ENCODE peak calls at places on chromosomes 6 and 20, in four cellular contexts. Q, Z, E and T are unnamed samples.

GRCh38 chr20:45347936-45348809 is at the start of gene SDC4:
- DNase-seq in Q (no peak), Z (peak), E (peak), T (no peak)

GRCh38 chr20:41308290-41308691 is 9.2 kb downstream of the ZHX3 start:
- DNase-seq in Q (peak), Z (no peak), E (peak), T (no peak)

GRCh38 chr6:163825033-163825432 is 410.5 kb downstream of the QKI start:
- DNase-seq in Q (no peak), Z (no peak), E (no peak), T (no peak)

GRCh38 chr6:142796571-142796970 is 148.4 kb downstream of the HIVEP2 start:
- DNase-seq in Q (no peak), E (no peak), Z (no peak), T (no peak)

GRCh38 chr20:24814556-24815195 is 134.4 kb upstream of the CST7 start:
- DNase-seq in Q (no peak), E (no peak), Z (no peak), T (no peak)

GRCh38 chr20:38190936-38191371 is 25.9 kb upstream of the TGM2 start:
- DNase-seq in Z (no peak), E (no peak), Q (no peak), T (no peak)

GRCh38 chr20:59604770-59605665 is 678 bp downstream of the PHACTR3 start:
- DNase-seq in E (no peak), Q (no peak), Z (peak), T (no peak)

GRCh38 chr20:3681931-3682820 is at the start of gene ADAM33:
- DNase-seq in Q (no peak), E (no peak), Z (peak), T (no peak)

GRCh38 chr6:100203391-100203790 is 209.4 kb upstream of the MCHR2 start:
- DNase-seq in Z (no peak), Q (no peak), E (no peak), T (no peak)

GRCh38 chr6:89797317-89797716 is 22.3 kb downstream of the MDN1 start:
- DNase-seq in Z (no peak), Q (no peak), E (peak), T (no peak)

GRCh38 chr6:66948106-66948505 is 1241.1 kb upstream of the EYS start:
- DNase-seq in Z (no peak), E (no peak), Q (no peak), T (no peak)

GRCh38 chr6:20024316-20024673 is 187.1 kb downstream of the ID4 start:
- DNase-seq in Z (no peak), Q (no peak), E (no peak), T (no peak)

GRCh38 chr6:80174931-80175572 is 68.6 kb downstream of the BCKDHB start:
- DNase-seq in Z (no peak), E (no peak), Q (no peak), T (no peak)

GRCh38 chr20:46119028-46119546 is 973 bp downstream of the CD40 start:
- DNase-seq in Z (no peak), E (no peak), Q (no peak), T (peak)

GRCh38 chr6:155272353-155273222 is 8.8 kb downstream of the CLDN20 start:
- DNase-seq in E (no peak), Q (no peak), Z (no peak), T (no peak)

GRCh38 chr6:168320661-168321060 is 1.1 kb upstream of the DACT2 start:
- DNase-seq in Z (no peak), Q (no peak), E (no peak), T (no peak)

GRCh38 chr20:58646703-58647102 is 4.4 kb upstream of the STX16 start:
- DNase-seq in Q (no peak), Z (peak), E (no peak), T (no peak)

GRCh38 chr20:59269396-59270025 is 30.9 kb upstream of the EDN3 start:
- DNase-seq in Q (no peak), E (no peak), Z (no peak), T (no peak)

GRCh38 chr6:43812850-43813584 is 43.0 kb downstream of the VEGFA start:
- DNase-seq in E (no peak), Q (no peak), Z (no peak), T (peak)

GRCh38 chr6:130459316-130459715 is 93.5 kb downstream of the TMEM200A start:
- DNase-seq in E (no peak), Z (no peak), Q (no peak), T (no peak)

GRCh38 chr6:105207524-105208269 is 27.9 kb upstream of the POPDC3 start:
- DNase-seq in Q (no peak), E (no peak), Z (no peak), T (no peak)

GRCh38 chr20:43910564-43910963 is 4.1 kb upstream of the TOX2 start:
- DNase-seq in Q (no peak), Z (no peak), E (no peak), T (no peak)

GRCh38 chr6:92688328-92688727 is 731.0 kb downstream of the EPHA7 start:
- DNase-seq in Z (no peak), Q (no peak), E (no peak), T (peak)

GRCh38 chr6:170256641-170257040 is 34.2 kb downstream of the DLL1 start:
- DNase-seq in Q (no peak), Z (no peak), E (no peak), T (no peak)

GRCh38 chr6:7484666-7485065 is 56.8 kb upstream of the DSP start:
- DNase-seq in Z (no peak), E (no peak), Q (no peak), T (no peak)

GRCh38 chr6:79536615-79536968 is 638 bp downstream of the LCA5 start:
- DNase-seq in Z (no peak), Q (no peak), E (peak), T (no peak)

GRCh38 chr6:19866900-19867627 is 29.9 kb downstream of the ID4 start:
- DNase-seq in Q (peak), Z (no peak), E (no peak), T (no peak)

GRCh38 chr6:53547815-53548496 is 3.1 kb upstream of the GCLC start:
- DNase-seq in Z (peak), Q (peak), E (peak), T (peak)

GRCh38 chr6:133646021-133646682 is 242.8 kb upstream of the TCF21 start:
- DNase-seq in Z (no peak), E (no peak), Q (no peak), T (no peak)

GRCh38 chr20:35106827-35107380 is 14.3 kb upstream of the TRPC4AP start:
- DNase-seq in Q (no peak), Z (no peak), E (no peak), T (no peak)

GRCh38 chr6:84462697-84463096 is 235.3 kb upstream of the CEP162 start:
- DNase-seq in E (no peak), Z (no peak), Q (no peak), T (no peak)

GRCh38 chr20:1748777-1749176 is 91.2 kb upstream of the SIRPG start:
- DNase-seq in E (no peak), Q (no peak), Z (no peak), T (no peak)

GRCh38 chr6:125791151-125791819 is 525 bp downstream of the NCOA7 start:
- DNase-seq in Z (no peak), Q (peak), E (peak), T (no peak)

GRCh38 chr6:133891814-133892443 is 3.0 kb downstream of the TCF21 start:
- DNase-seq in Z (no peak), E (no peak), Q (no peak), T (no peak)

GRCh38 chr6:12587096-12587495 is 129.5 kb upstream of the PHACTR1 start:
- DNase-seq in Z (no peak), E (no peak), Q (no peak), T (no peak)

GRCh38 chr6:6714498-6715360 is 126.2 kb downstream of the LY86 start:
- DNase-seq in Q (no peak), Z (no peak), E (no peak), T (no peak)

GRCh38 chr6:24720131-24720603 is 1.2 kb upstream of the C6orf62 start:
- DNase-seq in E (peak), Q (peak), Z (peak), T (no peak)

GRCh38 chr20:37323985-37324384 is 22.0 kb upstream of the SRC start:
- DNase-seq in E (no peak), Z (no peak), Q (no peak), T (no peak)

GRCh38 chr6:121838842-121839241 is 403.4 kb downstream of the GJA1 start:
- DNase-seq in E (no peak), Q (no peak), Z (no peak), T (no peak)

GRCh38 chr6:135883045-135883444 is 31.5 kb downstream of the PDE7B start:
- DNase-seq in Z (no peak), Q (no peak), E (no peak), T (no peak)
- TF ChIP-seq NR2C2 in Z (no peak), Q (no peak), E (no peak), T (no peak)

GRCh38 chr20:63475209-63475608 is 2.8 kb upstream of the KCNQ2 start:
- DNase-seq in Q (no peak), E (peak), Z (peak), T (no peak)
- TF ChIP-seq NR2C2 in Q (no peak), E (no peak), Z (no peak), T (no peak)

DNA sequence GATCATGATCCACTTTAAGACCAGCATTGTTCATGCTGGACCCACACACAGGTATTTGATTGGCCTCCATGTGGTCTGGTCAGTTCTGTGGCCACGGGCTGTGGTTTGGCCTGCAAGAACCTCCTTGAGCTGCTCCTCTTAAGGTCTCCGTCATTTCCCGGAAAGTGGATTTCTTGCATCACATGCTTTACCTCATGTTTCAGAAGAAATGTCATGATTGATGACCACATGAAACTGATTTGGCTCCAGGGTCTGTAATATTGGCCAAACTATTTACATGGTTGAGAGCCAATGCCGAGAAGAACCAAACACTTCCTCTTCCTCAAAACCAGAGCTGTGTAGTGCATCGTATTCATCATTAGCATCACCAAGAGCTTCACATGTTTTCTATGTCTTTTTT is 13.2 kb upstream of the RSPH3 start:
- DNase-seq in Q (no peak), E (no peak), Z (no peak), T (no peak)
- TF ChIP-seq NR2C2 in Q (no peak), E (peak), Z (no peak), T (no peak)

DNA sequence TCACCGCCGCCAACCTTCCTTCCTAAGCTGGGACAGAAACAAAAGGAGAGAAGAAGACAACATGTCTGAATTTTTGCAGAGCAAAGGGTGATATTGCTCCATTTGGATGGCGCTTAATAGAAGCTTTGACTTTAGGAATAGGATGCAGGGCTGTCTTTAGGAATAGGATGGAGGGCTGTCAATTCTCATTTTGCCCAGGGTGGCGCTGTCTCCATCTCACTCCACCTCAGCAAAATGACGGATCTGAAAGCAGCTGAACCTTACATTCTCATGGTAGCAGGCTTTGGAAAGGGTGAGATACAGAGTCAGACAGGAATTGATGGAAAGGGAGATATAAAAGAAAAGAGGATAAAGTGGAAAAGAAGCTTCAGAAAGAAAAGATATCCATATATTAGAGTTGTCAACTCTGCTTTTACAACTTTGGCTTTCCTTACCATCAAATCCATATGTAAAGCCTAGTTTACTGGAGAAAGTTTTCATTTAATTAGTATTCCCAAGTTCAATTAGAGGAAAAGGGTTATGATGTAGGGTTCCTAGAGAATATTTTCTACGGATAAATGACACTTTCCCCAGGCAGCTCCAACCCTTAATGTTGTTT is 2.4 kb downstream of the MTCL3 start:
- DNase-seq in Z (peak), Q (peak), E (peak), T (no peak)
- TF ChIP-seq NR2C2 in Z (no peak), Q (no peak), E (no peak), T (no peak)